ENCODE peak calls at places on chromosomes 2 and 18, in six cellular contexts. W, E, F, Z, C and H are unnamed samples.

GRCh38 chr2:21038403-21039073 is 5.3 kb downstream of the APOB start:
- DNase-seq in W (peak; percentile 3), E (no peak), F (no peak), Z (no peak), C (no peak), H (no peak)

GRCh38 chr2:101697794-101698418 is 399 bp downstream of the MAP4K4 start:
- DNase-seq in W (peak; percentile 57), E (no peak), F (peak; percentile 25), Z (peak; percentile 43), C (no peak), H (peak; percentile 35)

GRCh38 chr18:58887613-58887963 is 22.9 kb downstream of the ZNF532 start:
- DNase-seq in W (peak; percentile 35), E (peak; percentile 71), F (peak; percentile 84), Z (peak; percentile 76), C (peak; percentile 80), H (peak; percentile 63)

GRCh38 chr18:27750014-27750413 is 426.9 kb downstream of the CDH2 start:
- DNase-seq in W (peak; percentile 92), E (no peak), F (no peak), Z (no peak), C (no peak), H (no peak)

GRCh38 chr2:126175222-126175621 is 480.7 kb upstream of the GYPC start:
- DNase-seq in W (no peak), E (no peak), F (no peak), Z (no peak), C (no peak), H (no peak)

GRCh38 chr2:181805228-181806038 is 86.1 kb upstream of the ITPRID2 start:
- DNase-seq in W (no peak), E (no peak), F (no peak), Z (no peak), C (no peak), H (no peak)

GRCh38 chr18:36759167-36759776 is 69.5 kb downstream of the TPGS2 start:
- DNase-seq in W (no peak), E (no peak), F (no peak), Z (no peak), C (no peak), H (no peak)

GRCh38 chr18:2191180-2191790 is 380.0 kb downstream of the METTL4 start:
- DNase-seq in W (no peak), E (no peak), F (no peak), Z (no peak), C (no peak), H (no peak)

GRCh38 chr2:63425606-63426005 is 162.7 kb downstream of the WDPCP start:
- DNase-seq in W (no peak), E (no peak), F (no peak), Z (no peak), C (no peak), H (no peak)

GRCh38 chr2:147181351-147182029 is 663.3 kb upstream of the ACVR2A start:
- DNase-seq in W (no peak), E (no peak), F (no peak), Z (no peak), C (no peak), H (no peak)

GRCh38 chr18:35088931-35089330 is 47.7 kb downstream of the MAPRE2 start:
- DNase-seq in W (no peak), E (no peak), F (no peak), Z (no peak), C (no peak), H (no peak)

DNA sequence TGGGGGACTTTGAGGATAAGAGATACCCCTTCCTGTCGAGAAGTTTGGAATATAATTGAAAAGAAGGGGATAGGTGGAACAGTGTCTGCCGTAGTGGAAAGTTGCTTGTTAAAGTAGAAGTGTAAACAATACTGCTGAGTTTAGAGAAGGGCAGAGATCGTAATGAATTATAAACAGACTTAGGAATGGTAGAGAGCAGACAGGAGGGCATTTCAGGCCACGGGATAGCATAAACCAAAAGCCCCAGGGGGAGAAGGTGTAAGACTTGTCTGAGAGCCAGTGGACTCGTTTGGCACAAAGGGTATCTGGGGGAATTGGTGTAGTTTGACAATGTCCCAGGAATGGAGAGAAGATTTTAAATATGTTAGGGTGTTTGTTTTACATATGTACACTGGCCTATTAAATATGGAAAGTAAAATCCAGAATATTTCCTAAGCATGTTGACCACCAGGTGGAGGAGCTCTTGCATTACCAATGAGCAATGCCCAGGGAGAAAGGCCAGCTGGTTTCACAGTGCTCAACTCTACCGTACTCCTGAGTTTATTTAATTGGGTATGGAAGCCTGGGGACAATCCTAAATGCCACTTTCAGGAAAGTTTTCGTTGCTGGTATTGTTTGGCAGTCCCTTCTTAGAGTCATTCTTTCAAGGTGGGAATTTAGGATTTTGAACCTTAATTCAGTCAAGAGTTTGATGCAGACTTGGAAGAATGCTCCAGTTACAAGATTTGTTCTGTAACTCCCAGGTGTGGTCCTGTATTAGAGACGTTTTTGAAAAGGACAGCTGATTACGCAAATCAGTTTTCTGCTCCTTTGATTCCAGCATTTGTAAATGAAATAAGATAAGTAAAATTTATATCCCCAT is 7.5 kb downstream of the COPS8 start:
- DNase-seq in W (no peak), E (no peak), F (peak; percentile 40), Z (peak; percentile 67), C (peak; percentile 88), H (no peak)
- H3K4me1 ChIP-seq in W (no peaks in the 10 kb centered on the region), E (peaks cover 38% of the 10 kb centered on the region), F (peaks cover 7% of the 10 kb centered on the region), Z (peaks cover 85% of the 10 kb centered on the region), C (peaks cover 57% of the 10 kb centered on the region), H (peaks cover 25% of the 10 kb centered on the region)

DNA sequence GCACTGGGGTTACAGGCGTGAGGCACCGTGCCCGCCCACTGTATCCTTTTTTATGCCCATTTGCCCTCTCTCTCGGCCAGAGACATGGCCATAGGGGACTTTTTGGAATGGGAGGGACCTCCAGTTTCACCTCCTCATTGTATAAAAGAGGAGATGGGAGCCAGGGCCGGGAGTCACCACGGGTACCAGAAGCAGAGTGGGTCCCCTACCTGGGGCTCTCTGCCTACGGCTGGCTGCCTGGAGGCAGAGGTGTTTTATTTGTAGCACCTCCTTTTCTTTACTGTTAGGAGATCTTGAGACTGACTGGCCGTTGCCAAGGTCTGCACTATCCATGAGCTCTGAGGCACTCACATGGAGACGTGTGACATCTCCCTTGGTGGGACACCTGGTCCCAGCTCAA is 162.8 kb downstream of the LDLRAD4 start:
- DNase-seq in W (no peak), E (no peak), F (no peak), Z (no peak), C (peak; percentile 60), H (no peak)
- H3K4me1 ChIP-seq in W (no peaks in the 10 kb centered on the region), E (peaks cover 75% of the 10 kb centered on the region), F (peaks cover 53% of the 10 kb centered on the region), Z (peaks cover 58% of the 10 kb centered on the region), C (peaks cover 46% of the 10 kb centered on the region), H (peaks cover 73% of the 10 kb centered on the region)

GRCh38 chr2:144210076-144210475 is 309.8 kb downstream of the ZEB2 start:
- DNase-seq in W (no peak), E (no peak), F (no peak), Z (no peak), C (no peak), H (no peak)

GRCh38 chr2:144211065-144211464 is 308.9 kb downstream of the ZEB2 start:
- DNase-seq in W (no peak), E (no peak), F (no peak), Z (no peak), C (no peak), H (no peak)

GRCh38 chr2:144206019-144206418 is 313.9 kb downstream of the ZEB2 start:
- DNase-seq in W (no peak), E (no peak), F (no peak), Z (no peak), C (no peak), H (no peak)

GRCh38 chr2:144211826-144212225 is 308.1 kb downstream of the ZEB2 start:
- DNase-seq in W (no peak), E (no peak), F (no peak), Z (no peak), C (no peak), H (no peak)

GRCh38 chr2:144208924-144209323 is 311.0 kb downstream of the ZEB2 start:
- DNase-seq in W (no peak), E (no peak), F (no peak), Z (no peak), C (no peak), H (no peak)
- H3K4me1 ChIP-seq in W (no peaks in the 10 kb centered on the region), E (no peaks in the 10 kb centered on the region), F (no peaks in the 10 kb centered on the region), Z (no peaks in the 10 kb centered on the region), C (no peaks in the 10 kb centered on the region), H (no peaks in the 10 kb centered on the region)

GRCh38 chr2:219244789-219245147 is 476 bp downstream of the GLB1L start:
- DNase-seq in W (no peak), E (no peak), F (no peak), Z (no peak), C (no peak), H (no peak)

GRCh38 chr2:219247678-219248642 is 2.7 kb downstream of the STK16 start:
- DNase-seq in W (peak; percentile 69), E (no peak), F (no peak), Z (no peak), C (no peak), H (no peak)

GRCh38 chr2:219245899-219246230 is 586 bp downstream of the STK16 start:
- DNase-seq in W (no peak), E (no peak), F (no peak), Z (no peak), C (no peak), H (no peak)

GRCh38 chr2:219245148-219245898 is at the start of the genes GLB1L and STK16:
- DNase-seq in W (peak; percentile 98), E (peak; percentile 96), F (peak; percentile 96), Z (peak; percentile 97), C (peak; percentile 97), H (peak; percentile 95)

DNA sequence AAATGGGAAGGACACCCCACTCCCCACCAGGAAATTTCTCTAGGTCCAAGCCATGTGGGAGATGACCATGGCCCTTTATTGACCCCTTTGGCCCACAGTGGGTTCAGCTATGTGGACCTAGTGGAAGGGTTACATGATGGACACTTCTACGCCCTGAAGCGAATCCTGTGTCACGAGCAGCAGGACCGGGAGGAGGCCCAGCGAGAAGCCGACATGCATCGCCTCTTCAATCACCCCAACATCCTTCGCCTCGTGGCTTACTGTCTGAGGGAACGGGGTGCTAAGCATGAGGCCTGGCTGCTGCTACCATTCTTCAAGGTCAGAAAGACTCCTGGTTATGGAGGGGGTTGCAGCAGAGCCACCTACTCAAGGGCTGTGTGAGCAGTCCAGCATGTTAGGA is 1.3 kb downstream of the STK16 start:
- DNase-seq in W (no peak), E (no peak), F (no peak), Z (no peak), C (no peak), H (no peak)
- H3K4me1 ChIP-seq in W (peaks cover 17% of the 10 kb centered on the region), E (peaks cover 66% of the 10 kb centered on the region), F (peaks cover 26% of the 10 kb centered on the region), Z (peaks cover 52% of the 10 kb centered on the region), C (peaks cover 53% of the 10 kb centered on the region), H (peaks cover 67% of the 10 kb centered on the region)